ENCODE peak calls at places on chromosomes 2 and 18, in five cellular contexts. P is CMK; W is GM13977; A is stimulated activated CD8-positive, alpha-beta memory T cell treated with anti-CD3 and anti-CD28 coated beads, Interleukin-15, amount 100 ng/mL, for 24 hours; J is BJ. T is an unnamed sample.

GRCh38 chr2:196995757-196996314 is 69.3 kb upstream of the PGAP1 start:
- DNase-seq in P (no peak), W (no peak), A (no peak), J (no peak), T (no peak)

GRCh38 chr2:192195548-192196418 is 1.1 kb upstream of the TMEFF2 start:
- DNase-seq in P (no peak), W (peak), A (no peak), J (no peak), T (no peak)

GRCh38 chr18:22469061-22469689 is 51.5 kb upstream of the CTAGE1 start:
- DNase-seq in P (no peak), W (no peak), A (no peak), J (no peak), T (no peak)

GRCh38 chr2:34107811-34108210 is 508.7 kb upstream of the FAM98A start:
- DNase-seq in P (no peak), W (no peak), A (no peak), J (no peak), T (no peak)

GRCh38 chr18:65468881-65469280 is 281.9 kb upstream of the CDH7 start:
- DNase-seq in P (no peak), W (no peak), A (no peak), J (no peak), T (no peak)

GRCh38 chr2:119179951-119180350 is 21.4 kb upstream of the C1QL2 start:
- DNase-seq in P (no peak), W (no peak), A (no peak), J (no peak), T (no peak)

GRCh38 chr18:47931707-47932103 is 1.2 kb upstream of the SMAD2 start:
- DNase-seq in P (no peak), W (no peak), A (no peak), J (no peak), T (no peak)

GRCh38 chr2:109422071-109422757 is 191.6 kb downstream of the SEPTIN10 start:
- DNase-seq in P (no peak), W (no peak), A (no peak), J (no peak), T (no peak)

GRCh38 chr2:121400206-121400605 is 115.2 kb upstream of the TFCP2L1 start:
- DNase-seq in P (no peak), W (no peak), A (no peak), J (peak), T (no peak)

GRCh38 chr2:95121150-95121494 is 486 bp downstream of the MRPS5 start:
- DNase-seq in P (no peak), W (no peak), A (no peak), J (peak), T (no peak)

GRCh38 chr18:39134255-39134654 is 1568.7 kb upstream of the CELF4 start:
- DNase-seq in P (no peak), W (no peak), A (no peak), J (no peak), T (no peak)

GRCh38 chr2:69619725-69620124 is 23.8 kb downstream of the AAK1 start:
- DNase-seq in P (no peak), W (peak), A (no peak), J (no peak), T (no peak)

GRCh38 chr2:177758591-177759371 is 313.8 kb downstream of the PDE11A start:
- DNase-seq in P (no peak), W (no peak), A (no peak), J (no peak), T (no peak)

GRCh38 chr18:45828917-45829811 is 3.7 kb downstream of the SIGLEC15 start:
- DNase-seq in P (peak), W (no peak), A (no peak), J (no peak), T (no peak)

GRCh38 chr2:65437392-65438135 is 5.2 kb upstream of the SPRED2 start:
- DNase-seq in P (no peak), W (no peak), A (no peak), J (no peak), T (no peak)

GRCh38 chr2:85846411-85846810 is 42.4 kb downstream of the ST3GAL5 start:
- DNase-seq in P (no peak), W (no peak), A (no peak), J (peak), T (no peak)

GRCh38 chr2:159891917-159892691 is 94.1 kb upstream of the CD302 start:
- DNase-seq in P (no peak), W (no peak), A (no peak), J (peak), T (no peak)

T was measured in NCI-H187 treated with DMSO at 0.1 percent for 48 hours.